ENCODE peak calls at places on chromosomes 13 and 19, in ten cellular contexts. One of them, this sample, is unnamed.

GRCh38 chr13:59452189-59452588 is 711.5 kb downstream of the DIAPH3 start:
- DNase-seq in dermis blood vessel endothelial cell: no peak
- DNase-seq in endothelial cell: no peak
- DNase-seq in neural crest cell: no peak
- DNase-seq in myocyte: peak; percentile 58
- DNase-seq in fibroblast of lung: no peak
- DNase-seq in GM12891: no peak
- DNase-seq in NCI-H460: no peak
- DNase-seq in M059J: no peak
- DNase-seq in mucosa of descending colon: no peak
- DNase-seq in this sample: peak; percentile 11

GRCh38 chr13:49667773-49668172 is 23.5 kb downstream of the EBPL start:
- DNase-seq in fibroblast of lung: peak; percentile 22
- DNase-seq in neural crest cell: no peak
- DNase-seq in dermis blood vessel endothelial cell: no peak
- DNase-seq in NCI-H460: no peak
- DNase-seq in mucosa of descending colon: no peak
- DNase-seq in endothelial cell: no peak
- DNase-seq in myocyte: peak; percentile 60
- DNase-seq in GM12891: no peak
- DNase-seq in M059J: peak; percentile 55
- DNase-seq in this sample: no peak

GRCh38 chr13:51638497-51638871 is 54.2 kb downstream of the WDFY2 start:
- DNase-seq in myocyte: no peak
- DNase-seq in endothelial cell: no peak
- DNase-seq in M059J: peak; percentile 64
- DNase-seq in fibroblast of lung: peak; percentile 45
- DNase-seq in GM12891: no peak
- DNase-seq in neural crest cell: no peak
- DNase-seq in NCI-H460: no peak
- DNase-seq in dermis blood vessel endothelial cell: no peak
- DNase-seq in mucosa of descending colon: no peak
- DNase-seq in this sample: no peak

GRCh38 chr13:36512771-36513170 is 80.5 kb downstream of the CCNA1 start:
- DNase-seq in dermis blood vessel endothelial cell: no peak
- DNase-seq in myocyte: no peak
- DNase-seq in mucosa of descending colon: no peak
- DNase-seq in M059J: no peak
- DNase-seq in endothelial cell: no peak
- DNase-seq in neural crest cell: no peak
- DNase-seq in GM12891: no peak
- DNase-seq in NCI-H460: no peak
- DNase-seq in fibroblast of lung: no peak
- DNase-seq in this sample: no peak

GRCh38 chr13:99237981-99238662 is 20.1 kb downstream of the GPR18 start:
- DNase-seq in dermis blood vessel endothelial cell: no peak
- DNase-seq in endothelial cell: no peak
- DNase-seq in GM12891: no peak
- DNase-seq in fibroblast of lung: no peak
- DNase-seq in NCI-H460: no peak
- DNase-seq in myocyte: no peak
- DNase-seq in neural crest cell: no peak
- DNase-seq in mucosa of descending colon: no peak
- DNase-seq in M059J: no peak
- DNase-seq in this sample: no peak

GRCh38 chr13:113324336-113324882 is 27.4 kb downstream of the LAMP1 start:
- DNase-seq in neural crest cell: no peak
- DNase-seq in mucosa of descending colon: no peak
- DNase-seq in NCI-H460: no peak
- DNase-seq in endothelial cell: no peak
- DNase-seq in GM12891: no peak
- DNase-seq in myocyte: no peak
- DNase-seq in M059J: no peak
- DNase-seq in dermis blood vessel endothelial cell: no peak
- DNase-seq in fibroblast of lung: no peak
- DNase-seq in this sample: no peak

GRCh38 chr19:49216076-49216475 is 58.5 kb downstream of the TRPM4 start:
- DNase-seq in endothelial cell: no peak
- DNase-seq in M059J: peak; percentile 79
- DNase-seq in GM12891: no peak
- DNase-seq in mucosa of descending colon: no peak
- DNase-seq in NCI-H460: no peak
- DNase-seq in fibroblast of lung: peak; percentile 71
- DNase-seq in myocyte: peak; percentile 56
- DNase-seq in neural crest cell: no peak
- DNase-seq in dermis blood vessel endothelial cell: peak; percentile 15
- DNase-seq in this sample: no peak

GRCh38 chr13:39283062-39283461 is 244.8 kb downstream of the NHLRC3 start:
- DNase-seq in GM12891: no peak
- DNase-seq in M059J: no peak
- DNase-seq in NCI-H460: no peak
- DNase-seq in myocyte: no peak
- DNase-seq in neural crest cell: no peak
- DNase-seq in mucosa of descending colon: no peak
- DNase-seq in fibroblast of lung: no peak
- DNase-seq in endothelial cell: no peak
- DNase-seq in dermis blood vessel endothelial cell: no peak
- DNase-seq in this sample: no peak

GRCh38 chr13:96769874-96770273 is 224.4 kb downstream of the OXGR1 start:
- DNase-seq in endothelial cell: no peak
- DNase-seq in neural crest cell: no peak
- DNase-seq in M059J: no peak
- DNase-seq in GM12891: no peak
- DNase-seq in mucosa of descending colon: no peak
- DNase-seq in NCI-H460: no peak
- DNase-seq in fibroblast of lung: no peak
- DNase-seq in myocyte: no peak
- DNase-seq in dermis blood vessel endothelial cell: no peak
- DNase-seq in this sample: no peak

GRCh38 chr19:4597975-4598671 is 38.6 kb upstream of the SEMA6B start:
- DNase-seq in M059J: peak; percentile 52
- DNase-seq in neural crest cell: peak; percentile 61
- DNase-seq in fibroblast of lung: no peak
- DNase-seq in NCI-H460: peak; percentile 42
- DNase-seq in mucosa of descending colon: peak; percentile 54
- DNase-seq in GM12891: peak; percentile 75
- DNase-seq in endothelial cell: peak; percentile 60
- DNase-seq in myocyte: peak; percentile 92
- DNase-seq in dermis blood vessel endothelial cell: peak; percentile 65
- DNase-seq in this sample: no peak

GRCh38 chr13:100363874-100364273 is 224.7 kb downstream of the GGACT start:
- DNase-seq in M059J: peak; percentile 62
- DNase-seq in mucosa of descending colon: no peak
- DNase-seq in endothelial cell: no peak
- DNase-seq in fibroblast of lung: peak; percentile 67
- DNase-seq in GM12891: no peak
- DNase-seq in neural crest cell: no peak
- DNase-seq in dermis blood vessel endothelial cell: no peak
- DNase-seq in myocyte: no peak
- DNase-seq in NCI-H460: no peak
- DNase-seq in this sample: no peak

GRCh38 chr13:99477493-99477892 is 23.8 kb upstream of the TM9SF2 start:
- DNase-seq in endothelial cell: no peak
- DNase-seq in fibroblast of lung: no peak
- DNase-seq in neural crest cell: no peak
- DNase-seq in NCI-H460: no peak
- DNase-seq in mucosa of descending colon: no peak
- DNase-seq in M059J: no peak
- DNase-seq in dermis blood vessel endothelial cell: no peak
- DNase-seq in GM12891: no peak
- DNase-seq in myocyte: no peak
- DNase-seq in this sample: no peak

GRCh38 chr19:40831502-40832430 is 18.5 kb downstream of the CYP2A6 start:
- DNase-seq in dermis blood vessel endothelial cell: no peak
- DNase-seq in fibroblast of lung: peak; percentile 79
- DNase-seq in NCI-H460: no peak
- DNase-seq in GM12891: no peak
- DNase-seq in myocyte: peak; percentile 92
- DNase-seq in neural crest cell: no peak
- DNase-seq in endothelial cell: no peak
- DNase-seq in M059J: peak; percentile 99
- DNase-seq in mucosa of descending colon: no peak
- DNase-seq in this sample: no peak

GRCh38 chr19:38191747-38192146 is 32.3 kb downstream of the DPF1 start:
- DNase-seq in mucosa of descending colon: no peak
- DNase-seq in fibroblast of lung: no peak
- DNase-seq in endothelial cell: no peak
- DNase-seq in M059J: no peak
- DNase-seq in myocyte: no peak
- DNase-seq in NCI-H460: no peak
- DNase-seq in GM12891: no peak
- DNase-seq in dermis blood vessel endothelial cell: no peak
- DNase-seq in neural crest cell: no peak
- DNase-seq in this sample: no peak

GRCh38 chr19:3047307-3048189 is 14.7 kb downstream of the TLE5 start:
- DNase-seq in GM12891: no peak
- DNase-seq in M059J: peak; percentile 75
- DNase-seq in neural crest cell: peak; percentile 49
- DNase-seq in fibroblast of lung: peak; percentile 66
- DNase-seq in dermis blood vessel endothelial cell: peak; percentile 54
- DNase-seq in NCI-H460: peak; percentile 49
- DNase-seq in endothelial cell: peak; percentile 47
- DNase-seq in mucosa of descending colon: peak; percentile 87
- DNase-seq in myocyte: peak; percentile 35
- DNase-seq in this sample: peak; percentile 61

GRCh38 chr19:48401277-48401676 is 7.8 kb downstream of the GRIN2D start:
- DNase-seq in dermis blood vessel endothelial cell: no peak
- DNase-seq in mucosa of descending colon: no peak
- DNase-seq in fibroblast of lung: no peak
- DNase-seq in myocyte: no peak
- DNase-seq in NCI-H460: no peak
- DNase-seq in endothelial cell: no peak
- DNase-seq in GM12891: no peak
- DNase-seq in M059J: no peak
- DNase-seq in neural crest cell: no peak
- DNase-seq in this sample: no peak

GRCh38 chr19:18204394-18205179 is 745 bp upstream of the RAB3A start:
- DNase-seq in mucosa of descending colon: peak; percentile 74
- DNase-seq in fibroblast of lung: no peak
- DNase-seq in endothelial cell: peak; percentile 82
- DNase-seq in neural crest cell: peak; percentile 69
- DNase-seq in myocyte: no peak
- DNase-seq in M059J: no peak
- DNase-seq in dermis blood vessel endothelial cell: no peak
- DNase-seq in NCI-H460: no peak
- DNase-seq in GM12891: no peak
- DNase-seq in this sample: no peak

GRCh38 chr13:61162636-61163035 is 253.0 kb downstream of the PCDH20 start:
- DNase-seq in GM12891: no peak
- DNase-seq in endothelial cell: no peak
- DNase-seq in dermis blood vessel endothelial cell: no peak
- DNase-seq in fibroblast of lung: peak; percentile 74
- DNase-seq in NCI-H460: no peak
- DNase-seq in neural crest cell: no peak
- DNase-seq in M059J: peak; percentile 8
- DNase-seq in myocyte: peak; percentile 6
- DNase-seq in mucosa of descending colon: no peak
- DNase-seq in this sample: no peak

GRCh38 chr13:113350065-113350937 is 13.6 kb downstream of the GRTP1 start:
- DNase-seq in dermis blood vessel endothelial cell: no peak
- DNase-seq in mucosa of descending colon: no peak
- DNase-seq in neural crest cell: no peak
- DNase-seq in endothelial cell: no peak
- DNase-seq in GM12891: no peak
- DNase-seq in myocyte: no peak
- DNase-seq in fibroblast of lung: no peak
- DNase-seq in M059J: no peak
- DNase-seq in NCI-H460: no peak
- DNase-seq in this sample: no peak

GRCh38 chr19:10269333-10270179 is 1.4 kb upstream of the ICAM1 start:
- DNase-seq in endothelial cell: peak; percentile 95
- DNase-seq in GM12891: no peak
- DNase-seq in myocyte: peak; percentile 70
- DNase-seq in M059J: peak; percentile 75
- DNase-seq in NCI-H460: peak; percentile 56
- DNase-seq in dermis blood vessel endothelial cell: peak; percentile 95
- DNase-seq in fibroblast of lung: peak; percentile 62
- DNase-seq in mucosa of descending colon: peak; percentile 92
- DNase-seq in neural crest cell: peak; percentile 86
- DNase-seq in this sample: no peak

GRCh38 chr19:2315818-2316353 is 7.9 kb upstream of the LINGO3 start:
- DNase-seq in neural crest cell: peak; percentile 75
- DNase-seq in M059J: peak; percentile 62
- DNase-seq in endothelial cell: peak; percentile 80
- DNase-seq in NCI-H460: peak; percentile 38
- DNase-seq in dermis blood vessel endothelial cell: peak; percentile 79
- DNase-seq in GM12891: no peak
- DNase-seq in mucosa of descending colon: peak; percentile 75
- DNase-seq in fibroblast of lung: peak; percentile 56
- DNase-seq in myocyte: peak; percentile 71
- DNase-seq in this sample: no peak

GRCh38 chr19:46998445-46999142 is 21.0 kb upstream of the NPAS1 start:
- DNase-seq in GM12891: no peak
- DNase-seq in NCI-H460: no peak
- DNase-seq in mucosa of descending colon: no peak
- DNase-seq in endothelial cell: no peak
- DNase-seq in neural crest cell: no peak
- DNase-seq in dermis blood vessel endothelial cell: no peak
- DNase-seq in M059J: no peak
- DNase-seq in myocyte: no peak
- DNase-seq in fibroblast of lung: no peak
- DNase-seq in this sample: no peak

GRCh38 chr13:99806671-99807070 is 164.9 kb downstream of the ZIC5 start:
- DNase-seq in mucosa of descending colon: no peak
- DNase-seq in dermis blood vessel endothelial cell: no peak
- DNase-seq in fibroblast of lung: no peak
- DNase-seq in M059J: no peak
- DNase-seq in myocyte: no peak
- DNase-seq in endothelial cell: no peak
- DNase-seq in GM12891: no peak
- DNase-seq in NCI-H460: no peak
- DNase-seq in neural crest cell: no peak
- DNase-seq in this sample: no peak

GRCh38 chr19:31560771-31561080 is 211.5 kb upstream of the TSHZ3 start:
- DNase-seq in endothelial cell: no peak
- DNase-seq in fibroblast of lung: no peak
- DNase-seq in NCI-H460: no peak
- DNase-seq in myocyte: no peak
- DNase-seq in neural crest cell: no peak
- DNase-seq in GM12891: no peak
- DNase-seq in M059J: no peak
- DNase-seq in mucosa of descending colon: no peak
- DNase-seq in dermis blood vessel endothelial cell: no peak
- DNase-seq in this sample: no peak

GRCh38 chr13:19071161-19071936 is 110.3 kb downstream of the TUBA3C start:
- DNase-seq in fibroblast of lung: no peak
- DNase-seq in endothelial cell: no peak
- DNase-seq in NCI-H460: no peak
- DNase-seq in GM12891: no peak
- DNase-seq in mucosa of descending colon: no peak
- DNase-seq in dermis blood vessel endothelial cell: no peak
- DNase-seq in myocyte: no peak
- DNase-seq in M059J: no peak
- DNase-seq in neural crest cell: no peak
- DNase-seq in this sample: no peak

GRCh38 chr13:26951581-26952177 is 191.1 kb upstream of the GPR12 start:
- DNase-seq in mucosa of descending colon: peak; percentile 85
- DNase-seq in dermis blood vessel endothelial cell: no peak
- DNase-seq in GM12891: no peak
- DNase-seq in neural crest cell: no peak
- DNase-seq in fibroblast of lung: no peak
- DNase-seq in NCI-H460: no peak
- DNase-seq in M059J: no peak
- DNase-seq in myocyte: no peak
- DNase-seq in endothelial cell: no peak
- DNase-seq in this sample: no peak

GRCh38 chr19:588093-588742 is 1.5 kb upstream of the HCN2 start:
- DNase-seq in neural crest cell: peak; percentile 65
- DNase-seq in M059J: peak; percentile 93
- DNase-seq in dermis blood vessel endothelial cell: peak; percentile 75
- DNase-seq in mucosa of descending colon: peak; percentile 80
- DNase-seq in NCI-H460: peak; percentile 79
- DNase-seq in GM12891: peak; percentile 62
- DNase-seq in fibroblast of lung: peak; percentile 61
- DNase-seq in endothelial cell: peak; percentile 71
- DNase-seq in myocyte: peak; percentile 93
- DNase-seq in this sample: peak; percentile 86

GRCh38 chr13:20099319-20099718 is 61.5 kb downstream of the GJA3 start:
- DNase-seq in NCI-H460: no peak
- DNase-seq in dermis blood vessel endothelial cell: no peak
- DNase-seq in fibroblast of lung: no peak
- DNase-seq in myocyte: no peak
- DNase-seq in neural crest cell: no peak
- DNase-seq in GM12891: no peak
- DNase-seq in M059J: no peak
- DNase-seq in endothelial cell: no peak
- DNase-seq in mucosa of descending colon: no peak
- DNase-seq in this sample: no peak